ENCODE peak calls at places on chromosome 1, in seven cellular contexts. One of them, this sample, is unnamed.
A peak's percentile ranks its signal among the peaks of the same experiment; 100 is the strongest.

GRCh38 chr1:204092632-204093420 is 19.9 kb downstream of the SOX13 start:
- DNase-seq in heart left ventricle: no peak
- DNase-seq in stomach: no peak
- DNase-seq in prostate gland: no peak
- DNase-seq in body of pancreas: no peak
- DNase-seq in transverse colon: peak; percentile 49
- DNase-seq in HCT116: no peak
- DNase-seq in this sample: no peak

GRCh38 chr1:101238041-101238515 is 1.3 kb downstream of the S1PR1 start:
- DNase-seq in heart left ventricle: no peak
- DNase-seq in stomach: no peak
- DNase-seq in prostate gland: no peak
- DNase-seq in body of pancreas: no peak
- DNase-seq in transverse colon: no peak
- DNase-seq in HCT116: no peak
- DNase-seq in this sample: peak; percentile 58

GRCh38 chr1:65230741-65231439 is 78.5 kb upstream of the DNAJC6 start:
- DNase-seq in heart left ventricle: no peak
- DNase-seq in stomach: no peak
- DNase-seq in prostate gland: no peak
- DNase-seq in body of pancreas: no peak
- DNase-seq in transverse colon: no peak
- DNase-seq in HCT116: no peak
- DNase-seq in this sample: no peak

GRCh38 chr1:234942869-234943501 is 185.7 kb downstream of the TOMM20 start:
- DNase-seq in heart left ventricle: no peak
- DNase-seq in stomach: no peak
- DNase-seq in prostate gland: no peak
- DNase-seq in body of pancreas: no peak
- DNase-seq in transverse colon: no peak
- DNase-seq in HCT116: no peak
- DNase-seq in this sample: no peak

GRCh38 chr1:153553691-153554608 is 4.9 kb upstream of the S100A3 start:
- DNase-seq in heart left ventricle: peak; percentile 15
- DNase-seq in stomach: no peak
- DNase-seq in prostate gland: no peak
- DNase-seq in body of pancreas: no peak
- DNase-seq in transverse colon: no peak
- DNase-seq in HCT116: no peak
- DNase-seq in this sample: no peak

GRCh38 chr1:3898994-3899775 is 887 bp downstream of the C1orf174 start:
- DNase-seq in heart left ventricle: no peak
- DNase-seq in stomach: no peak
- DNase-seq in prostate gland: no peak
- DNase-seq in body of pancreas: no peak
- DNase-seq in transverse colon: no peak
- DNase-seq in HCT116: no peak
- DNase-seq in this sample: no peak

GRCh38 chr1:201468844-201469644 is at the start of gene PHLDA3:
- DNase-seq in heart left ventricle: peak; percentile 88
- DNase-seq in stomach: peak; percentile 79
- DNase-seq in prostate gland: peak; percentile 88
- DNase-seq in body of pancreas: peak; percentile 75
- DNase-seq in transverse colon: peak; percentile 81
- DNase-seq in HCT116: no peak
- DNase-seq in this sample: peak; percentile 97

GRCh38 chr1:223721658-223722606 is 9.6 kb downstream of the CAPN2 start:
- DNase-seq in heart left ventricle: no peak
- DNase-seq in stomach: no peak
- DNase-seq in prostate gland: no peak
- DNase-seq in body of pancreas: no peak
- DNase-seq in transverse colon: no peak
- DNase-seq in HCT116: no peak
- DNase-seq in this sample: no peak

GRCh38 chr1:209823143-209824041 is 4.4 kb upstream of the UTP25 start:
- DNase-seq in heart left ventricle: no peak
- DNase-seq in stomach: no peak
- DNase-seq in prostate gland: peak; percentile 74
- DNase-seq in body of pancreas: peak; percentile 22
- DNase-seq in transverse colon: no peak
- DNase-seq in HCT116: peak; percentile 55
- DNase-seq in this sample: no peak

GRCh38 chr1:28173151-28173979 is 3.1 kb downstream of the PTAFR start:
- DNase-seq in heart left ventricle: no peak
- DNase-seq in stomach: no peak
- DNase-seq in prostate gland: no peak
- DNase-seq in body of pancreas: no peak
- DNase-seq in transverse colon: no peak
- DNase-seq in HCT116: no peak
- DNase-seq in this sample: no peak

GRCh38 chr1:27556781-27557595 is 47.0 kb downstream of the AHDC1 start:
- DNase-seq in heart left ventricle: peak; percentile 94
- DNase-seq in stomach: peak; percentile 89
- DNase-seq in prostate gland: peak; percentile 87
- DNase-seq in body of pancreas: peak; percentile 97
- DNase-seq in transverse colon: peak; percentile 92
- DNase-seq in HCT116: peak; percentile 77
- DNase-seq in this sample: peak; percentile 90

GRCh38 chr1:109808703-109809102 is 45.0 kb upstream of the EPS8L3 start:
- DNase-seq in heart left ventricle: no peak
- DNase-seq in stomach: no peak
- DNase-seq in prostate gland: no peak
- DNase-seq in body of pancreas: no peak
- DNase-seq in transverse colon: no peak
- DNase-seq in HCT116: no peak
- DNase-seq in this sample: no peak

GRCh38 chr1:167483790-167484189 is 34.5 kb downstream of the CD247 start:
- DNase-seq in heart left ventricle: no peak
- DNase-seq in stomach: no peak
- DNase-seq in prostate gland: no peak
- DNase-seq in body of pancreas: no peak
- DNase-seq in transverse colon: no peak
- DNase-seq in HCT116: no peak
- DNase-seq in this sample: no peak

GRCh38 chr1:232352366-232352765 is 277.6 kb downstream of the SIPA1L2 start:
- DNase-seq in heart left ventricle: no peak
- DNase-seq in stomach: no peak
- DNase-seq in prostate gland: no peak
- DNase-seq in body of pancreas: no peak
- DNase-seq in transverse colon: no peak
- DNase-seq in HCT116: no peak
- DNase-seq in this sample: no peak

GRCh38 chr1:60010690-60011089 is 62.9 kb downstream of the C1orf87 start:
- DNase-seq in heart left ventricle: no peak
- DNase-seq in stomach: no peak
- DNase-seq in prostate gland: no peak
- DNase-seq in body of pancreas: no peak
- DNase-seq in transverse colon: no peak
- DNase-seq in HCT116: no peak
- DNase-seq in this sample: no peak

GRCh38 chr1:212097360-212097759 is 61.8 kb downstream of the DTL start:
- DNase-seq in heart left ventricle: no peak
- DNase-seq in stomach: no peak
- DNase-seq in prostate gland: no peak
- DNase-seq in body of pancreas: no peak
- DNase-seq in transverse colon: no peak
- DNase-seq in HCT116: no peak
- DNase-seq in this sample: no peak

GRCh38 chr1:203402609-203403337 is 51.9 kb upstream of the FMOD start:
- DNase-seq in heart left ventricle: no peak
- DNase-seq in stomach: no peak
- DNase-seq in prostate gland: no peak
- DNase-seq in body of pancreas: peak; percentile 21
- DNase-seq in transverse colon: no peak
- DNase-seq in HCT116: no peak
- DNase-seq in this sample: no peak

GRCh38 chr1:161885013-161885412 is 118.9 kb downstream of the ATF6 start:
- DNase-seq in heart left ventricle: peak; percentile 40
- DNase-seq in stomach: no peak
- DNase-seq in prostate gland: no peak
- DNase-seq in body of pancreas: no peak
- DNase-seq in transverse colon: no peak
- DNase-seq in HCT116: no peak
- DNase-seq in this sample: peak; percentile 34

GRCh38 chr1:24705260-24706073 is 39.8 kb upstream of the CLIC4 start:
- DNase-seq in heart left ventricle: peak; percentile 87
- DNase-seq in stomach: peak; percentile 85
- DNase-seq in prostate gland: peak; percentile 87
- DNase-seq in body of pancreas: peak; percentile 90
- DNase-seq in transverse colon: peak; percentile 82
- DNase-seq in HCT116: peak; percentile 81
- DNase-seq in this sample: no peak

GRCh38 chr1:15963968-15964648 is 11.8 kb downstream of the ZBTB17 start:
- DNase-seq in heart left ventricle: no peak
- DNase-seq in stomach: no peak
- DNase-seq in prostate gland: no peak
- DNase-seq in body of pancreas: no peak
- DNase-seq in transverse colon: no peak
- DNase-seq in HCT116: no peak
- DNase-seq in this sample: no peak

GRCh38 chr1:165075725-165076370 is 280.7 kb downstream of the LMX1A start:
- DNase-seq in heart left ventricle: no peak
- DNase-seq in stomach: no peak
- DNase-seq in prostate gland: no peak
- DNase-seq in body of pancreas: peak; percentile 22
- DNase-seq in transverse colon: no peak
- DNase-seq in HCT116: no peak
- DNase-seq in this sample: no peak

GRCh38 chr1:173392895-173393654 is 84.1 kb upstream of the PRDX6 start:
- DNase-seq in heart left ventricle: no peak
- DNase-seq in stomach: no peak
- DNase-seq in prostate gland: no peak
- DNase-seq in body of pancreas: no peak
- DNase-seq in transverse colon: no peak
- DNase-seq in HCT116: peak; percentile 28
- DNase-seq in this sample: no peak

GRCh38 chr1:159817276-159818041 is 9.2 kb upstream of the SLAMF8 start:
- DNase-seq in heart left ventricle: no peak
- DNase-seq in stomach: no peak
- DNase-seq in prostate gland: no peak
- DNase-seq in body of pancreas: peak; percentile 49
- DNase-seq in transverse colon: no peak
- DNase-seq in HCT116: no peak
- DNase-seq in this sample: no peak

GRCh38 chr1:162056043-162056442 is 13.4 kb upstream of the NOS1AP start:
- DNase-seq in heart left ventricle: peak; percentile 61
- DNase-seq in stomach: peak; percentile 70
- DNase-seq in prostate gland: peak; percentile 66
- DNase-seq in body of pancreas: peak; percentile 75
- DNase-seq in transverse colon: peak; percentile 72
- DNase-seq in HCT116: peak; percentile 74
- DNase-seq in this sample: no peak

GRCh38 chr1:230140221-230141001 is 73.4 kb downstream of the GALNT2 start:
- DNase-seq in heart left ventricle: peak; percentile 49
- DNase-seq in stomach: no peak
- DNase-seq in prostate gland: no peak
- DNase-seq in body of pancreas: peak; percentile 52
- DNase-seq in transverse colon: peak; percentile 67
- DNase-seq in HCT116: no peak
- DNase-seq in this sample: peak; percentile 40
- H3K4me3 ChIP-seq in heart left ventricle: no peak overlapping the region
- H3K4me3 ChIP-seq in stomach: no peak overlapping the region
- H3K4me3 ChIP-seq in prostate gland: no peak overlapping the region
- H3K4me3 ChIP-seq in body of pancreas: no peak overlapping the region
- H3K4me3 ChIP-seq in transverse colon: no peak overlapping the region
- H3K4me3 ChIP-seq in HCT116: no peak overlapping the region
- H3K4me3 ChIP-seq in this sample: no peak overlapping the region

GRCh38 chr1:41646186-41646585 is 161.7 kb upstream of the EDN2 start:
- DNase-seq in heart left ventricle: no peak
- DNase-seq in stomach: no peak
- DNase-seq in prostate gland: no peak
- DNase-seq in body of pancreas: no peak
- DNase-seq in transverse colon: no peak
- DNase-seq in HCT116: no peak
- DNase-seq in this sample: no peak
- TF ChIP-seq POLR2A in heart left ventricle: no peak
- TF ChIP-seq POLR2A in stomach: no peak
- TF ChIP-seq POLR2A in prostate gland: no peak
- TF ChIP-seq POLR2A in body of pancreas: no peak
- TF ChIP-seq POLR2A in transverse colon: no peak
- TF ChIP-seq POLR2A in HCT116: no peak
- TF ChIP-seq POLR2A in this sample: no peak

DNA sequence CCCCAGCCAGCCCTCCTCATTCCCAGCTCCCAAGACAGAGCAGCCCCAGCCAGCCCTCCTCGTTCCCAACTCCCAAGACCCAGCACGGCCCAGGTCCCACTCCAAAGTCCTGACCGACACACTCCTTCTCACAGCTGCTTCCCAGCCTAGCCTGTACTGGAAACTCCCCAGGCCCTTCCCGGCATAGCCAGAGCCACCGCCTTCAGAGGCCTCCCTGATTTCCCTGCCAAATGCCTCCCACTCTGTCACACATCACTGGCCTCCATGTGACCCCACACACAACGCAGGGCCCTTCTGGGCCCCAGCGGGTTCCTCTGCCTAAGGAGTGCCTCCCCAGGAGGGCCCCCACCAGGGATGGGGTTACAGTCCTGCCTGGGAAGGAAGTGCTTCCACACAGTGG is 2.8 kb downstream of the UBE2J2 start:
- DNase-seq in heart left ventricle: no peak
- DNase-seq in stomach: no peak
- DNase-seq in prostate gland: no peak
- DNase-seq in body of pancreas: no peak
- DNase-seq in transverse colon: no peak
- DNase-seq in HCT116: no peak
- DNase-seq in this sample: no peak
- H3K36me3 ChIP-seq in heart left ventricle: peaks cover 27% of the 10 kb centered on the region
- H3K36me3 ChIP-seq in stomach: peaks cover 43% of the 10 kb centered on the region
- H3K36me3 ChIP-seq in prostate gland: no peaks in the 10 kb centered on the region
- H3K36me3 ChIP-seq in body of pancreas: no peaks in the 10 kb centered on the region
- H3K36me3 ChIP-seq in transverse colon: no peaks in the 10 kb centered on the region
- H3K36me3 ChIP-seq in HCT116: peaks cover 7% of the 10 kb centered on the region
- H3K36me3 ChIP-seq in this sample: peaks cover 30% of the 10 kb centered on the region

DNA sequence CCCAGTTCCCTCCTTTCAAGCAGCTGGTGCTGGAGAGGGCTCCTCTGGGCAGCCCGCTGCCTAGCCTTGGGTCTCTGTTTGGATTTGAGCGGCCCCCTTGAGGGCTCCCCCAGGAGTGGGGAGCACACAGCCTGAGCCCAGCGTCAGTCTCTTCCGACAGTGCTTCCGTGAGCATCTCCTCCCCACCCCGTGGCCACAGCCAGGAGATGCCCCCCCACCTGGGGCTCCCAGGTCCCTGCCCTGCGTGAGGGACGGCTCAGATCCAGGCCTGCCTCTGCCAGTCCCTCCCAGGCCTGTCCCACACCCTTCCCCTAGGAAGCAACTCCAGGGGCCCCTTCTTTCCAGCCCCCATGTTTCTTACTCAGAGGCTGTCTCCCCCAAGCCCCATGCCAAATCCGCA is 3.5 kb downstream of the SAMD11 start:
- DNase-seq in heart left ventricle: no peak
- DNase-seq in stomach: no peak
- DNase-seq in prostate gland: no peak
- DNase-seq in body of pancreas: no peak
- DNase-seq in transverse colon: no peak
- DNase-seq in HCT116: no peak
- DNase-seq in this sample: no peak
- H3K4me3 ChIP-seq in heart left ventricle: no peak overlapping the region
- H3K4me3 ChIP-seq in stomach: no peak overlapping the region
- H3K4me3 ChIP-seq in prostate gland: no peak overlapping the region
- H3K4me3 ChIP-seq in body of pancreas: no peak overlapping the region
- H3K4me3 ChIP-seq in transverse colon: no peak overlapping the region
- H3K4me3 ChIP-seq in HCT116: no peak overlapping the region
- H3K4me3 ChIP-seq in this sample: no peak overlapping the region